ENCODE peak calls at places on chromosomes 5 and 9, in five cellular contexts. One of them, this sample, is unnamed.

GRCh38 chr5:67773439-67773988 is 442.0 kb upstream of the PIK3R1 start:
- DNase-seq in neuronal stem cell: peak
- DNase-seq in iPS DF 6.9: no peak
- DNase-seq in prostate gland: no peak
- DNase-seq in transverse colon: peak
- DNase-seq in this sample: no peak

GRCh38 chr5:136309932-136310598 is 55.3 kb downstream of the TRPC7 start:
- DNase-seq in neuronal stem cell: no peak
- DNase-seq in iPS DF 6.9: no peak
- DNase-seq in prostate gland: no peak
- DNase-seq in transverse colon: no peak
- DNase-seq in this sample: no peak

GRCh38 chr9:79588488-79588887 is 16.7 kb downstream of the TLE4 start:
- DNase-seq in neuronal stem cell: no peak
- DNase-seq in iPS DF 6.9: no peak
- DNase-seq in prostate gland: no peak
- DNase-seq in transverse colon: no peak
- DNase-seq in this sample: no peak

GRCh38 chr5:80064124-80064523 is 29.0 kb downstream of the THBS4 start:
- DNase-seq in neuronal stem cell: no peak
- DNase-seq in iPS DF 6.9: no peak
- DNase-seq in prostate gland: no peak
- DNase-seq in transverse colon: no peak
- DNase-seq in this sample: no peak

GRCh38 chr9:105173306-105173705 is 71.1 kb upstream of the SLC44A1 start:
- DNase-seq in neuronal stem cell: no peak
- DNase-seq in iPS DF 6.9: peak
- DNase-seq in prostate gland: no peak
- DNase-seq in transverse colon: no peak
- DNase-seq in this sample: no peak

GRCh38 chr5:99378443-99378842 is 449.6 kb upstream of the CHD1 start:
- DNase-seq in neuronal stem cell: no peak
- DNase-seq in iPS DF 6.9: no peak
- DNase-seq in prostate gland: no peak
- DNase-seq in transverse colon: no peak
- DNase-seq in this sample: no peak

GRCh38 chr5:60685028-60685427 is 14.9 kb downstream of the DEPDC1B start:
- DNase-seq in neuronal stem cell: no peak
- DNase-seq in iPS DF 6.9: no peak
- DNase-seq in prostate gland: no peak
- DNase-seq in transverse colon: no peak
- DNase-seq in this sample: no peak

GRCh38 chr5:131296213-131296672 is 32.4 kb downstream of the CDC42SE2 start:
- DNase-seq in neuronal stem cell: no peak
- DNase-seq in iPS DF 6.9: no peak
- DNase-seq in prostate gland: no peak
- DNase-seq in transverse colon: no peak
- DNase-seq in this sample: no peak

GRCh38 chr5:115844321-115844817 is 2.6 kb downstream of the AP3S1 start:
- DNase-seq in neuronal stem cell: no peak
- DNase-seq in iPS DF 6.9: no peak
- DNase-seq in prostate gland: no peak
- DNase-seq in transverse colon: no peak
- DNase-seq in this sample: no peak
- H3K4me3 ChIP-seq in neuronal stem cell: no peak
- H3K4me3 ChIP-seq in iPS DF 6.9: no peak
- H3K4me3 ChIP-seq in prostate gland: no peak
- H3K4me3 ChIP-seq in transverse colon: no peak
- H3K4me3 ChIP-seq in this sample: no peak

DNA sequence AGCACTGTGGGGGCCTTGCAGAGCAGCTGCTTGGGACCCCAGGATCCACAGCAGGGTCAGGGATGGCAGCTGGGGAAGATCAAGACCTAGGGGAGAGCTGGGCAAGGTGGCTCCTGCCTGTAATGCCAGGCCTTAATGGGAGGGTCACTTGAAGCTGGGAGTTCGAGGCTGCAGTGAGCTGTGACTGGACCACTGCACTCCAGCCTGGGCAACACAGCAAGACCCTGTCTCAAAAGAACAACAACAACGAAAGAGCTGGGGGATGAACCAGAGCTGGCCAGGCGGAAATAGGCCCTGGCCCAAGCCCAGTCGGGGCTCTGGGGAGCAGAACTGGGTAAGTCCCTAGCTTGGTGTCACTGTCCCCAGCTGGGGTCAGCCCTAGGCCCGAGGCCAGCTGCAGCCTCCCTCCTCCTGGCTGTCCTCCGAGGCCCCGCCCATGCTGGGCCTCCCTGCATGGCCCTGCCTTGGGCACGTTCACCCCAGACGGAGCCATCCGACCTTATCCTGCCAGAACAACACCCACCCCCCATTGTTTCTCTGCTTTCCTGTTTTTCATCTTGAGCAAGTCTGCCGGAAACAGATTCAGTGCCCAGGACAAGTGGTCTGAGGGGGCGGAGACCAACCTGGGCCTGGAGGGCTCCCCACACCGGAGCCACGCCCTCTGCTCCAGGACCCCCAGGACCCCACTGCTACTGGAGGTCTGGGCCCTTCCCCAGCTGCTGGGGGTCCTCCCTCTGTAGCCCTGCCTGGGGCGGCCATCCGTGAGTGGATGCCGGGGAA is 1.9 kb downstream of the DIPK1B start:
- DNase-seq in neuronal stem cell: no peak
- DNase-seq in iPS DF 6.9: no peak
- DNase-seq in prostate gland: no peak
- DNase-seq in transverse colon: no peak
- DNase-seq in this sample: peak
- H3K4me3 ChIP-seq in neuronal stem cell: peak
- H3K4me3 ChIP-seq in iPS DF 6.9: no peak
- H3K4me3 ChIP-seq in prostate gland: no peak
- H3K4me3 ChIP-seq in transverse colon: no peak
- H3K4me3 ChIP-seq in this sample: no peak

DNA sequence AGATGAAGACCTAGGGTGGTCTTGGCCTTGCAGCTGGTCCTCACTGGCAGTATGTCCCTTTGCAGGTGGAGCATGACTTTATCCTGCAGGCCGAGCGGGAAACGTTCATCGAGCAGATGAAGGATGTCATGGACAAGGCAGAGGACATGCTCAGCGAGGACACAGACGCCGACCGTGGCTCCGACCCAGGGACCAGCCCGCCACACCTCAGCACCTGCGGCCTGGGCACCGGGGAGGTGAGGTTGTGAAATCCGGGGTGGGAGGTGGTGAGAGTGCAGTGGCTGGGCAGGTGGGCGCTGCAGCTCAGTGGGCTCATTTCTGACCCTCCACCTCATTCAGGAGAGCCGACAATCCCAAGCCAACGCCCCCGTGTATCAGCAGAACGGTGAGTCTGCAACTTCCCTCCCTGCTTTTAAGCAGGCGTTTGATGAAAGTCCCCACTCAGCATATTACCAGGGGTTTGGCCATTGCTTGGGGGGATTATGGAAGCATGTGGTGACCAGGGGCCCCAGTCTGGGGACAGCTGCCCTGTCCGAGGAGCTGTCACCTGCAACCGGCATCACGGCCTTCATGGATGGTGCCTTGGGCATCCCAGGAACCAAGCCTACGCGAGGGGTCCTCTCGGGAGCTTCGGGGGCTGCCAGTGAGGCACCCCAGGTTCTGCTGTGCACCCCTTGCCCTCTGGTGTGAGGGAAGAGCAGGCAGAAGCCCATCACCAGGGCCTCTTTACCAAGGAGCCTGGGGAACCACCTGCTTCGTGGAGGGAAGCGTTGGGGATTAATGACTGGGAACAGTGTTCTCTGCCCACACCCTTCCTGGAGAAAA is 84.0 kb downstream of the WNK2 start:
- DNase-seq in neuronal stem cell: no peak
- DNase-seq in iPS DF 6.9: no peak
- DNase-seq in prostate gland: no peak
- DNase-seq in transverse colon: no peak
- DNase-seq in this sample: no peak
- H3K4me3 ChIP-seq in neuronal stem cell: no peak
- H3K4me3 ChIP-seq in iPS DF 6.9: no peak
- H3K4me3 ChIP-seq in prostate gland: no peak
- H3K4me3 ChIP-seq in transverse colon: no peak
- H3K4me3 ChIP-seq in this sample: no peak

GRCh38 chr5:135034963-135035677 is 1.1 kb upstream of the PITX1 start:
- DNase-seq in neuronal stem cell: no peak
- DNase-seq in iPS DF 6.9: no peak
- DNase-seq in prostate gland: no peak
- DNase-seq in transverse colon: no peak
- DNase-seq in this sample: no peak
- H3K4me3 ChIP-seq in neuronal stem cell: no peak
- H3K4me3 ChIP-seq in iPS DF 6.9: no peak
- H3K4me3 ChIP-seq in prostate gland: no peak
- H3K4me3 ChIP-seq in transverse colon: no peak
- H3K4me3 ChIP-seq in this sample: no peak

GRCh38 chr5:72107874-72108199 is 562 bp downstream of the MAP1B start:
- DNase-seq in neuronal stem cell: peak
- DNase-seq in iPS DF 6.9: no peak
- DNase-seq in prostate gland: no peak
- DNase-seq in transverse colon: no peak
- DNase-seq in this sample: no peak

GRCh38 chr5:72109051-72109411 is 1.8 kb downstream of the MAP1B start:
- DNase-seq in neuronal stem cell: no peak
- DNase-seq in iPS DF 6.9: no peak
- DNase-seq in prostate gland: no peak
- DNase-seq in transverse colon: no peak
- DNase-seq in this sample: no peak

GRCh38 chr5:72108200-72109050 is 1.1 kb downstream of the MAP1B start:
- DNase-seq in neuronal stem cell: peak
- DNase-seq in iPS DF 6.9: peak
- DNase-seq in prostate gland: peak
- DNase-seq in transverse colon: peak
- DNase-seq in this sample: peak

GRCh38 chr5:72109625-72110024 is 2.4 kb downstream of the MAP1B start:
- DNase-seq in neuronal stem cell: no peak
- DNase-seq in iPS DF 6.9: no peak
- DNase-seq in prostate gland: no peak
- DNase-seq in transverse colon: no peak
- DNase-seq in this sample: no peak

GRCh38 chr5:72106922-72107873 is at the start of gene MAP1B:
- DNase-seq in neuronal stem cell: peak
- DNase-seq in iPS DF 6.9: peak
- DNase-seq in prostate gland: peak
- DNase-seq in transverse colon: no peak
- DNase-seq in this sample: peak
- H3K4me3 ChIP-seq in neuronal stem cell: peak
- H3K4me3 ChIP-seq in iPS DF 6.9: peak
- H3K4me3 ChIP-seq in prostate gland: peak
- H3K4me3 ChIP-seq in transverse colon: peak
- H3K4me3 ChIP-seq in this sample: peak

GRCh38 chr5:141039517-141039916 is 11.7 kb upstream of the PCDHB1 start:
- DNase-seq in neuronal stem cell: no peak
- DNase-seq in iPS DF 6.9: no peak
- DNase-seq in prostate gland: no peak
- DNase-seq in transverse colon: no peak
- DNase-seq in this sample: no peak
- H3K4me3 ChIP-seq in neuronal stem cell: peak
- H3K4me3 ChIP-seq in iPS DF 6.9: no peak
- H3K4me3 ChIP-seq in prostate gland: no peak
- H3K4me3 ChIP-seq in transverse colon: no peak
- H3K4me3 ChIP-seq in this sample: no peak

GRCh38 chr9:101527066-101527465 is 6.6 kb upstream of the RNF20 start:
- DNase-seq in neuronal stem cell: no peak
- DNase-seq in iPS DF 6.9: no peak
- DNase-seq in prostate gland: no peak
- DNase-seq in transverse colon: no peak
- DNase-seq in this sample: no peak
- H3K4me3 ChIP-seq in neuronal stem cell: no peak
- H3K4me3 ChIP-seq in iPS DF 6.9: no peak
- H3K4me3 ChIP-seq in prostate gland: no peak
- H3K4me3 ChIP-seq in transverse colon: no peak
- H3K4me3 ChIP-seq in this sample: no peak

DNA sequence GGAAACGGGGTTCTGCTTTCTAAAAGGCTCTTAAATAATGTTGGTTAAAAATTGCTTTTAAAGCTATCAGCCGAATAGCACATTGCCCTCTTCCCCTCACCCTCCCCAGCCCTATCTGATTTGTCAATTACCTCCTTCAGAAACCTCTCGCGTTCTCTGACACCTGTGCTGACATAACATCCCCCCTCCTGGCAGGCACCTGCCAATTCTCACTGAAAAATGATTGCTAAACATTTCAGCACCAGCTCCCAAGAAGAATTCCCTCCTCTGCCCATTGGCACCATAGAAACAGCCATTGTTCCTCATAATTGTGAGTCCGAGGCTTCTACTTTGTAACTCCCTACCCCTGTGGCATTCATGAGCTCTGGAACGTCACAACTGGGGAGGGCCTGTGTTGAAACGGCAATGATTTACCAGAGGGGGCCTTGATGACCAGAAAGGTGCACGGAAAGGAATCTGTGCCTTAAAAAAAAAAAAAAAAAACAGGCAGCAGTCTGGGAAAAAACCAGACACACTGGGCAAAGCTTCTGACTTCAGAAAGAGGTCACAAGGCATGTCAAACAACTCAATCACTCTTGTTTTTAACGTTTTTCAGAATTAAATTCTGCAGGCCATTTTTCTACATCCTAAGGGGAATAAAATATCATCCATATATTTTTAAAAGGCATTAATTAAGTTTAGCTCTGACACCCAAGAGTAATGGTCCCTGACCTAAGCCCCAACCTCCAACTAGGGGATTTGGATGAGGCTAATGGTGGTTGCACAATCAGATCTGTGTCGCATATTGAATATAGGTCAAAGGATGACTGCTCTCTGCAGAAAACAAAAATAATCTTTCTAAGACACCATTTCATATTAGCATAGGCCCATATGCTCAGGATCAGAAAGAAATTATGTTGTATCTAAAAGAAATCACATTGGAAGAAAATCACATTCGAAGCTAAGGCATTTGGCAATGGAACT is 20.5 kb downstream of the CDH6 start:
- DNase-seq in neuronal stem cell: no peak
- DNase-seq in iPS DF 6.9: no peak
- DNase-seq in prostate gland: no peak
- DNase-seq in transverse colon: no peak
- DNase-seq in this sample: no peak
- H3K4me3 ChIP-seq in neuronal stem cell: no peak
- H3K4me3 ChIP-seq in iPS DF 6.9: no peak
- H3K4me3 ChIP-seq in prostate gland: no peak
- H3K4me3 ChIP-seq in transverse colon: no peak
- H3K4me3 ChIP-seq in this sample: no peak

DNA sequence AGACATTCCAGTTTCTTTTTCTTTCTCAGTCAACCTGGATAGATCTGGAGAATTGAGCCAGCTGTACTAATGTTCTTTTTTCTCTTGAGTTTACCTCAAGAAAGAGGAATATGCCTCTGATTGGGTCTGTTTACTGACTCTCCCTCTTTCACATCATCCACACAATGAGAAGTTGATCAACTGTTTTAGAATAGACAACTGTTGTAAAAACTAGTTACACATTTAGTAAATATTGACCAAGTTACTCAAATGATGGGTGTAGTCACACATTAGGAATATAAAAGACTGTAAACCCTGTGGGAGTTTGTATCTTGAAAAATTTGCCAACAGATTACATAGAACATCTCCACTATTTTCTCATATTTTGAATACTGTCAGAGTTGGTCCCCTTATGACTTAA is 330.8 kb downstream of the FER start:
- DNase-seq in neuronal stem cell: no peak
- DNase-seq in iPS DF 6.9: no peak
- DNase-seq in prostate gland: no peak
- DNase-seq in transverse colon: no peak
- DNase-seq in this sample: no peak
- H3K4me3 ChIP-seq in neuronal stem cell: no peak
- H3K4me3 ChIP-seq in iPS DF 6.9: no peak
- H3K4me3 ChIP-seq in prostate gland: no peak
- H3K4me3 ChIP-seq in transverse colon: no peak
- H3K4me3 ChIP-seq in this sample: no peak